ENCODE peak calls at places on chromosome 18, in nine cellular contexts. N, V, U, R, P, Z, C, M and A are unnamed samples.

GRCh38 chr18:30352551-30353168 is 689.9 kb downstream of the DSC3 start:
- DNase-seq in N (no peak), V (no peak), U (no peak), R (no peak), P (no peak), Z (no peak), C (no peak), M (no peak), A (no peak)

GRCh38 chr18:5500158-5500939 is 43.4 kb downstream of the EPB41L3 start:
- DNase-seq in N (no peak), V (no peak), U (no peak), R (no peak), P (no peak), Z (no peak), C (peak), M (no peak), A (no peak)

GRCh38 chr18:61855992-61856378 is 36.8 kb downstream of the RNF152 start:
- DNase-seq in N (no peak), V (no peak), U (no peak), R (no peak), P (no peak), Z (no peak), C (no peak), M (no peak), A (no peak)

GRCh38 chr18:76657428-76657827 is 162.4 kb upstream of the ZNF516 start:
- DNase-seq in N (no peak), V (no peak), U (no peak), R (no peak), P (no peak), Z (peak), C (no peak), M (no peak), A (no peak)

GRCh38 chr18:11154369-11154982 is 5.1 kb upstream of the PIEZO2 start:
- DNase-seq in N (no peak), V (peak), U (peak), R (no peak), P (no peak), Z (peak), C (peak), M (peak), A (peak)

GRCh38 chr18:22639626-22640025 is 221.9 kb upstream of the CTAGE1 start:
- DNase-seq in N (no peak), V (no peak), U (no peak), R (no peak), P (no peak), Z (no peak), C (no peak), M (no peak), A (no peak)

GRCh38 chr18:9711361-9712129 is 3.4 kb downstream of the RAB31 start:
- DNase-seq in N (no peak), V (no peak), U (no peak), R (no peak), P (no peak), Z (no peak), C (no peak), M (peak), A (peak)

GRCh38 chr18:2856499-2856898 is 9.7 kb downstream of the EMILIN2 start:
- DNase-seq in N (no peak), V (no peak), U (no peak), R (no peak), P (no peak), Z (no peak), C (no peak), M (no peak), A (no peak)

GRCh38 chr18:46071615-46071893 is 506 bp downstream of the PSTPIP2 start:
- DNase-seq in N (no peak), V (no peak), U (no peak), R (no peak), P (no peak), Z (no peak), C (no peak), M (no peak), A (no peak)

GRCh38 chr18:42860011-42860410 is 255.5 kb downstream of the RIT2 start:
- DNase-seq in N (no peak), V (peak), U (no peak), R (no peak), P (no peak), Z (no peak), C (no peak), M (no peak), A (no peak)

GRCh38 chr18:7730682-7731081 is 163.6 kb downstream of the PTPRM start:
- DNase-seq in N (no peak), V (no peak), U (no peak), R (no peak), P (no peak), Z (no peak), C (no peak), M (no peak), A (no peak)

GRCh38 chr18:4455113-4455811 is at the start of gene DLGAP1:
- DNase-seq in N (no peak), V (no peak), U (no peak), R (no peak), P (no peak), Z (no peak), C (no peak), M (peak), A (peak)

GRCh38 chr18:79566841-79567370 is 112.7 kb upstream of the CTDP1 start:
- DNase-seq in N (no peak), V (no peak), U (no peak), R (no peak), P (no peak), Z (no peak), C (no peak), M (no peak), A (no peak)

GRCh38 chr18:35582899-35583558 is 1.5 kb downstream of the GALNT1 start:
- DNase-seq in N (no peak), V (peak), U (no peak), R (peak), P (no peak), Z (peak), C (no peak), M (no peak), A (no peak)

GRCh38 chr18:55982992-55983391 is 395.0 kb upstream of the TCF4 start:
- DNase-seq in N (no peak), V (no peak), U (no peak), R (no peak), P (no peak), Z (peak), C (no peak), M (no peak), A (no peak)

GRCh38 chr18:54100920-54101319 is 123.5 kb downstream of the MBD2 start:
- DNase-seq in N (no peak), V (no peak), U (no peak), R (no peak), P (no peak), Z (no peak), C (no peak), M (no peak), A (no peak)

GRCh38 chr18:77067315-77068061 is 65.1 kb downstream of the MBP start:
- DNase-seq in N (peak), V (peak), U (peak), R (no peak), P (peak), Z (peak), C (peak), M (no peak), A (no peak)

GRCh38 chr18:48902023-48902855 is 48.5 kb downstream of the SMAD7 start:
- DNase-seq in N (no peak), V (peak), U (peak), R (peak), P (no peak), Z (peak), C (no peak), M (no peak), A (no peak)

GRCh38 chr18:58955738-58956137 is 91.1 kb downstream of the ZNF532 start:
- DNase-seq in N (no peak), V (no peak), U (no peak), R (no peak), P (no peak), Z (no peak), C (no peak), M (no peak), A (no peak)

GRCh38 chr18:64244571-64244970 is 95.7 kb upstream of the LINC00305 start:
- DNase-seq in N (no peak), V (no peak), U (no peak), R (peak), P (no peak), Z (no peak), C (peak), M (no peak), A (no peak)

GRCh38 chr18:49563701-49564100 is 1.8 kb downstream of the LIPG start:
- DNase-seq in N (no peak), V (no peak), U (no peak), R (no peak), P (no peak), Z (no peak), C (no peak), M (no peak), A (no peak)

GRCh38 chr18:67154979-67155378 is 361.5 kb downstream of the DSEL start:
- DNase-seq in N (no peak), V (no peak), U (no peak), R (no peak), P (no peak), Z (no peak), C (no peak), M (no peak), A (no peak)

GRCh38 chr18:35705988-35706387 is 124.4 kb downstream of the GALNT1 start:
- DNase-seq in N (no peak), V (no peak), U (no peak), R (no peak), P (no peak), Z (no peak), C (no peak), M (no peak), A (no peak)

GRCh38 chr18:8232791-8233190 is 376.4 kb upstream of the RAB12 start:
- DNase-seq in N (no peak), V (no peak), U (no peak), R (no peak), P (no peak), Z (no peak), C (no peak), M (no peak), A (no peak)

GRCh38 chr18:58669731-58670379 is 1.4 kb upstream of the MALT1 start:
- DNase-seq in N (no peak), V (no peak), U (peak), R (peak), P (no peak), Z (peak), C (no peak), M (no peak), A (no peak)

GRCh38 chr18:68772268-68772667 is 25.6 kb upstream of the CCDC102B start:
- DNase-seq in N (no peak), V (no peak), U (no peak), R (no peak), P (no peak), Z (no peak), C (no peak), M (no peak), A (no peak)

GRCh38 chr18:56461151-56461550 is 177.2 kb downstream of the TXNL1 start:
- DNase-seq in N (no peak), V (no peak), U (no peak), R (no peak), P (no peak), Z (no peak), C (no peak), M (no peak), A (no peak)

GRCh38 chr18:52813637-52814416 is 473.8 kb downstream of the DCC start:
- DNase-seq in N (no peak), V (no peak), U (no peak), R (no peak), P (no peak), Z (peak), C (no peak), M (no peak), A (no peak)

GRCh38 chr18:76558881-76559667 is 64.0 kb upstream of the ZNF516 start:
- DNase-seq in N (no peak), V (no peak), U (no peak), R (peak), P (no peak), Z (peak), C (no peak), M (no peak), A (no peak)

GRCh38 chr18:56869189-56869777 is 218.1 kb downstream of the WDR7 start:
- DNase-seq in N (no peak), V (no peak), U (peak), R (peak), P (no peak), Z (peak), C (no peak), M (peak), A (peak)

GRCh38 chr18:59516356-59517155 is 157.5 kb upstream of the LMAN1 start:
- DNase-seq in N (no peak), V (peak), U (peak), R (no peak), P (no peak), Z (peak), C (peak), M (no peak), A (no peak)

GRCh38 chr18:22913861-22914260 is 19.3 kb upstream of the RBBP8 start:
- DNase-seq in N (no peak), V (no peak), U (no peak), R (peak), P (no peak), Z (no peak), C (no peak), M (no peak), A (no peak)

GRCh38 chr18:44741070-44741469 is 60.4 kb downstream of the SETBP1 start:
- DNase-seq in N (no peak), V (no peak), U (no peak), R (no peak), P (no peak), Z (no peak), C (no peak), M (no peak), A (no peak)

GRCh38 chr18:56330381-56331115 is 307.8 kb downstream of the TXNL1 start:
- DNase-seq in N (no peak), V (no peak), U (no peak), R (no peak), P (no peak), Z (no peak), C (no peak), M (no peak), A (no peak)

GRCh38 chr18:56036673-56037072 is 448.7 kb upstream of the TCF4 start:
- DNase-seq in N (no peak), V (no peak), U (no peak), R (no peak), P (no peak), Z (no peak), C (no peak), M (no peak), A (no peak)

GRCh38 chr18:32478317-32478716 is 7.6 kb upstream of the GAREM1 start:
- DNase-seq in N (no peak), V (no peak), U (no peak), R (no peak), P (no peak), Z (no peak), C (no peak), M (no peak), A (no peak)

GRCh38 chr18:39371996-39372395 is 1806.4 kb upstream of the CELF4 start:
- DNase-seq in N (no peak), V (no peak), U (no peak), R (no peak), P (no peak), Z (no peak), C (no peak), M (no peak), A (no peak)